ENCODE peak calls at places on chromosomes 11 and 22, in ten cellular contexts. M is NCI-H1436 treated with DMSO at 0.1 percent for 48 hours; Z is NCI-H1105 treated with DMSO at 0.1 percent for 48 hours; F is neural crest cell; H is endothelial cell; U is stimulated activated naive CD4-positive, alpha-beta T cell; D is endodermal cell; S is SJSA1; Q is stimulated activated CD8-positive, alpha-beta memory T cell treated with anti-CD3 and anti-CD28 coated beads, Interleukin-7, amount 100 ng/mL, for 1 hour; A is stimulated activated effector memory CD8-positive, alpha-beta T cell treated with anti-CD3 and anti-CD28 coated beads, Interleukin-12 subunit alpha, Interleukin-12 subunit beta, amount 100 ng/mL, for 72 hours. T is an unnamed sample.

GRCh38 chr11:67027943-67028542 is 5.1 kb downstream of the SYT12 start:
- DNase-seq in S (no peak), F (no peak), A (no peak), U (no peak), Q (no peak), M (no peak), H (no peak), Z (no peak), D (peak; percentile 53), T (no peak)

GRCh38 chr11:17347676-17348075 is 3.9 kb upstream of the NCR3LG1 start:
- DNase-seq in Z (no peak), U (no peak), H (no peak), F (no peak), S (no peak), A (no peak), Q (no peak), D (no peak), M (no peak), T (no peak)

GRCh38 chr22:44372611-44373010 is 59.9 kb upstream of the SHISAL1 start:
- DNase-seq in H (no peak), Z (no peak), U (no peak), Q (no peak), A (no peak), F (no peak), M (no peak), S (no peak), D (no peak), T (no peak)

GRCh38 chr22:37454857-37455686 is 27.8 kb upstream of the ELFN2 start:
- DNase-seq in D (peak; percentile 51), M (no peak), U (no peak), S (peak; percentile 92), Q (no peak), A (no peak), F (no peak), Z (no peak), H (no peak), T (no peak)

GRCh38 chr11:97854357-97854756 is 1166.4 kb upstream of the CNTN5 start:
- DNase-seq in D (no peak), S (no peak), H (no peak), Z (no peak), U (no peak), Q (no peak), A (no peak), F (no peak), M (no peak), T (no peak)

GRCh38 chr11:119513141-119513805 is 90.3 kb upstream of the THY1 start:
- DNase-seq in D (no peak), Z (no peak), S (no peak), Q (no peak), U (no peak), A (no peak), M (no peak), H (no peak), F (no peak), T (no peak)

GRCh38 chr22:29310863-29311339 is 4.5 kb downstream of the GAS2L1 start:
- DNase-seq in M (no peak), H (peak; percentile 85), U (no peak), S (peak; percentile 98), F (peak; percentile 58), A (peak; percentile 43), D (peak; percentile 88), Q (no peak), Z (peak; percentile 58), T (peak; percentile 86)

GRCh38 chr11:134021326-134021725 is 47.5 kb upstream of the JAM3 start:
- DNase-seq in D (no peak), S (no peak), Z (no peak), M (no peak), F (no peak), U (no peak), A (no peak), H (no peak), Q (no peak), T (no peak)

GRCh38 chr11:83583953-83584352 is 297.8 kb upstream of the CCDC90B start:
- DNase-seq in M (no peak), Q (no peak), H (no peak), U (no peak), F (no peak), A (no peak), D (no peak), S (no peak), Z (no peak), T (no peak)

GRCh38 chr11:69261116-69261515 is 32.8 kb upstream of the MYEOV start:
- DNase-seq in F (no peak), S (no peak), A (no peak), Q (no peak), M (no peak), H (no peak), U (no peak), D (no peak), Z (no peak), T (no peak)

GRCh38 chr11:47111318-47111804 is 65.3 kb downstream of the ARFGAP2 start:
- DNase-seq in S (no peak), A (no peak), Z (peak; percentile 62), Q (no peak), H (no peak), D (no peak), U (no peak), M (peak; percentile 90), F (no peak), T (no peak)

GRCh38 chr11:118697346-118697745 is 17.9 kb upstream of the TREH start:
- DNase-seq in D (no peak), F (no peak), H (no peak), S (no peak), A (no peak), U (no peak), Z (no peak), Q (no peak), M (no peak), T (no peak)

GRCh38 chr22:33832558-33833151 is 87.6 kb downstream of the LARGE1 start:
- DNase-seq in Z (no peak), U (no peak), Q (no peak), S (no peak), H (no peak), M (no peak), A (no peak), D (no peak), F (no peak), T (no peak)

GRCh38 chr22:22759371-22759770 is 115.0 kb downstream of the GGTLC2 start:
- DNase-seq in H (no peak), F (no peak), A (no peak), Q (no peak), D (no peak), Z (no peak), U (no peak), S (no peak), M (no peak), T (no peak)